ENCODE peak calls at places on chromosomes 13 and 19, in ten cellular contexts. R is MCF 10A, I is esophagus squamous epithelium, F is cardiac muscle cell, G is lung, W is HFF-Myc, B is lower leg skin, V is H9, T is cardiac fibroblast, O is foreskin fibroblast. Z is an unnamed sample.
A peak's percentile ranks its signal among the peaks of the same experiment; 100 is the strongest.

GRCh38 chr13:50845211-50845610 is 1.7 kb upstream of the DLEU7 start:
- DNase-seq in R (no peak), F (peak; percentile 20), G (no peak), V (no peak), B (no peak), T (no peak), W (no peak), I (no peak), O (peak; percentile 11), Z (no peak)

GRCh38 chr19:54426291-54426918 is 11.1 kb downstream of the TTYH1 start:
- DNase-seq in W (no peak), G (no peak), I (no peak), F (no peak), O (no peak), V (no peak), T (no peak), R (no peak), B (no peak), Z (no peak)

GRCh38 chr13:50915562-50915961 is 6.0 kb downstream of the RNASEH2B start:
- DNase-seq in G (no peak), B (no peak), R (no peak), O (no peak), T (no peak), V (no peak), F (no peak), I (no peak), W (no peak), Z (no peak)

GRCh38 chr13:30266751-30267150 is 40.6 kb downstream of the KATNAL1 start:
- DNase-seq in F (no peak), I (no peak), O (no peak), W (no peak), B (no peak), V (no peak), G (no peak), T (no peak), R (no peak), Z (no peak)

GRCh38 chr19:4172861-4173473 is 9.4 kb downstream of the SIRT6 start:
- DNase-seq in T (peak; percentile 42), W (no peak), V (peak; percentile 85), F (peak; percentile 52), G (peak; percentile 41), O (peak; percentile 17), R (peak; percentile 41), I (no peak), B (no peak), Z (no peak)

GRCh38 chr13:41456768-41457588 is at the start of gene RGCC:
- DNase-seq in I (peak; percentile 24), F (peak; percentile 43), B (peak; percentile 96), W (no peak), G (peak; percentile 85), T (peak; percentile 67), V (peak; percentile 75), O (peak; percentile 59), R (peak; percentile 48), Z (no peak)

GRCh38 chr13:108495686-108496363 is 133.6 kb upstream of the MYO16 start:
- DNase-seq in V (peak; percentile 59), O (no peak), W (no peak), T (peak; percentile 25), R (no peak), G (no peak), I (no peak), B (no peak), F (peak; percentile 1), Z (no peak)

GRCh38 chr19:57068921-57069697 is 50.7 kb upstream of the USP29 start:
- DNase-seq in W (no peak), O (no peak), B (no peak), G (no peak), I (no peak), F (no peak), V (no peak), R (no peak), T (no peak), Z (no peak)

GRCh38 chr13:86725105-86725504 is 925.9 kb upstream of the SLITRK6 start:
- DNase-seq in R (no peak), V (peak; percentile 54), F (no peak), B (no peak), T (no peak), I (no peak), G (no peak), O (no peak), W (no peak), Z (no peak)

GRCh38 chr13:100439247-100439955 is 149.2 kb downstream of the GGACT start:
- DNase-seq in R (no peak), W (no peak), V (peak; percentile 59), T (no peak), G (no peak), O (no peak), I (no peak), B (no peak), F (no peak), Z (no peak)

GRCh38 chr19:29596885-29597525 is 9.1 kb upstream of the POP4 start:
- DNase-seq in T (peak; percentile 54), F (peak; percentile 34), W (no peak), R (peak; percentile 46), I (no peak), O (peak; percentile 21), B (no peak), V (no peak), G (no peak), Z (no peak)

GRCh38 chr13:41188584-41188983 is 5.8 kb downstream of the KBTBD7 start:
- DNase-seq in T (peak; percentile 54), R (peak; percentile 16), V (no peak), F (peak; percentile 25), W (no peak), O (no peak), B (no peak), I (no peak), G (no peak), Z (no peak)

GRCh38 chr19:41799444-41800000 is 3.1 kb downstream of the CEACAM3 start:
- DNase-seq in G (peak; percentile 38), V (no peak), I (no peak), O (no peak), W (no peak), T (no peak), F (no peak), R (no peak), B (no peak), Z (no peak)

GRCh38 chr19:12749938-12750521 is 1.6 kb upstream of the BEST2 start:
- DNase-seq in F (peak; percentile 40), W (no peak), I (no peak), O (no peak), R (peak; percentile 42), B (no peak), G (no peak), T (peak; percentile 56), V (no peak), Z (no peak)

DNA sequence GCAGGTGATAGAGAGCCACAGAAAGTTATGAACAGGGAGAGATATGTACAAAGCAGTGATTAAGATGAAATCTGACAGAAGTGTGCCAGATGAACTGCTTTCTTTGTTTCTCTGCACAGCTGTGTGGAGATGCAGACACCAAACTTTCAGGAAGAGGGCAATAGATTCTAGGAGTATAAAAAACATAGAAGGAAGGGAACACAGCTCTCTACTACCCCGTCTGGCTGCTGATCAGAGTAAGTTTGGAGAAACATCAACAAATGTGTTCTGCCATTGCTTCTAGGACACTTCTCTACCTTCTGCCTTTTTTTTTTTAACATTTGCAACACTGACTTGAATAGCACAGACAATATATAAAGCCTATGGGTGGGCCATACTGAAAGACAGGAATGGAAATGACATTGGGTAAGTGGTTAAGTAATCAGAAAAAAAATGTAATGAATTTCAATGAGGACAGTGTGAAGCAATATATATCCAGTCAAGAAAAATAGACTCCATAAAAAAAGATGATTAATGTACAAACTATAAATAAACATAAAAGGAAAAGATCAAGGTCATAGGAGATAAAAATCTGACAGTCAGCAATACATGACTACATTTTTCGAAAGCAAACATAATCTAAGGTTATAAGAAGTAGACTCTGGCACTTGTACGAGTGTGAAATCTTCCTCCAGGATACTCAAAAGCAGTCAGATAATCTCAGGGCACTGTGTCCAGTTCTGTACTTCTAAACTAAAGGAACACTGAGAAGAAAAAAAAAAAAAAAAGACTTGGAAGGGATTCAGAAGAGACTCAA is 21.4 kb downstream of the NUFIP1 start:
- DNase-seq in B (no peak), F (peak; percentile 68), R (peak; percentile 5), V (no peak), I (no peak), G (no peak), O (no peak), W (no peak), T (peak; percentile 57), Z (no peak)
- TF ChIP-seq CTCF in B (no peak), F (peak; percentile 52), R (no peak), V (no peak), I (no peak), G (no peak), O (peak; percentile 18), W (no peak), T (peak; percentile 29), Z (no peak)

DNA sequence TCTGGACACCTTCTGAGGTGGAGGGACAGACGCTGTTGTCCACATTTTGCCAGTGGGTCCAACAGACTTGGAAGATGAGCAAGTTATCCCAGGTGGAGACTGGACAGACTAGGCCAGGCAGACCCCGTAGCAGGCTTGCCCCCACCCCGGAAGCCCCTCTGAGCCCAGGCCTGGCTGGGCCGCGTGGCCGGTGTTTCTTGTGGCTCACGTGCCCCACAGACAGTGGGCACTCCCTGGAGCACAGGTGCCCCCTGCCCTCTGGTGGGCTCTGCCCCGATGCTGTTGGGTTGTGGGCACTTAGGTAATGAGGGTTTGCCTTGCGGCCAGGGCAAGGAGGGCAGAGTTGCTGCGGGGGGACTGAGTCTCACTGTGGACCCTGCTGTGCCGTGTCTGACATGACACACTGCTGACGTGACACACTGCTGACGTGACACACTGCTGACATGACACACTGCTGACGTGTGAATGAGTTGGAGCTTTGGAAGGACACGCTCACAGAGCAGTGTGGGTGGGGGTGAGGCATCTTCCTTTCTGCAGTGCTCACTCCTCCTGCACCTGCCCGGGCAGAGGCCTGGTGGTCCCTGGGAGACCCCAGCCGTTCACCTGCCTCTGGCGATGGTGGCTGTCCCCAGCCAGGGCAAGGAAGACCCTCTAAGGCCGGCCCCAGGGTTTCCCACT is 25.1 kb downstream of the DOT1L start:
- DNase-seq in R (no peak), I (no peak), O (no peak), V (no peak), B (no peak), T (peak; percentile 58), W (no peak), F (no peak), G (no peak), Z (no peak)
- TF ChIP-seq CTCF in R (no peak), I (no peak), O (no peak), V (no peak), B (no peak), T (no peak), W (no peak), F (no peak), G (no peak), Z (no peak)

GRCh38 chr19:10219678-10220077 is 11.5 kb downstream of the S1PR2 start:
- DNase-seq in I (no peak), O (peak; percentile 39), F (peak; percentile 53), G (no peak), W (no peak), R (peak; percentile 51), V (peak; percentile 79), T (no peak), B (no peak), Z (peak; percentile 85)
- TF ChIP-seq CTCF in I (no peak), O (peak; percentile 41), F (peak; percentile 50), G (no peak), W (peak; percentile 66), R (no peak), V (peak; percentile 69), T (peak; percentile 53), B (no peak), Z (peak; percentile 76)

DNA sequence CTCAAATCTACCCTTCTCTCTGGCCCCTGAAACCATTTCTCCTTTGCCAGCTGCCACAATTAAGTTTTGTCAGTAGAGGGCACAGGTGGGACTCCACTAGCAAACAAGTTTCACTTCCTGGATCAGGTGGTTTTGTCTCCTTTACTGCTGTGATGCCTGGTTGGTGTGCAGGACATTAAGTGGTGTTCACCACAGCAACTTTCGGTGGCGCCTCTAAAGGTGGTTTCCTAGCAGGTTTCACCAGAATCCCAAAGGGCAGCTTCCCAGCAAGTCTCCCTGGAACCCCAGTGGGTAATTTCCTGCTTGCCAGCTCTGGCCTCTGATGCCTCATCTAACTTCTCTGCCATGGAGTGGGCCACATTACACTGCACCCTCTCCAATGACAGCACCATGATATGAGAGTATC is 16.6 kb downstream of the MED4 start:
- DNase-seq in G (no peak), W (no peak), B (no peak), I (no peak), V (no peak), R (peak; percentile 24), O (no peak), T (no peak), F (no peak), Z (peak; percentile 48)
- TF ChIP-seq CTCF in G (no peak), W (peak; percentile 12), B (no peak), I (peak; percentile 22), V (peak; percentile 46), R (peak; percentile 24), O (no peak), T (peak; percentile 14), F (peak; percentile 27), Z (peak; percentile 52)

Z was measured in GM12864.